ENCODE peak calls at places on chromosome 9, in eight cellular contexts. One of them, this sample, is unnamed.
A peak's percentile ranks its signal among the peaks of the same experiment; 100 is the strongest.

GRCh38 chr9:108186996-108187395 is 668.8 kb downstream of the ACTL7B start:
- DNase-seq in body of pancreas: no peak
- DNase-seq in CD8-positive, alpha-beta T cell: no peak
- DNase-seq in CD4-positive, alpha-beta memory T cell: no peak
- DNase-seq in thyroid gland: peak; percentile 8
- DNase-seq in lung: no peak
- DNase-seq in right lobe of liver: no peak
- DNase-seq in right atrium auricular region: no peak
- DNase-seq in this sample: no peak

GRCh38 chr9:9556865-9557803 is 1055.7 kb downstream of the PTPRD start:
- DNase-seq in CD8-positive, alpha-beta T cell: no peak
- DNase-seq in right lobe of liver: no peak
- DNase-seq in lung: no peak
- DNase-seq in thyroid gland: no peak
- DNase-seq in CD4-positive, alpha-beta memory T cell: no peak
- DNase-seq in right atrium auricular region: no peak
- DNase-seq in body of pancreas: no peak
- DNase-seq in this sample: no peak

GRCh38 chr9:105244996-105245719 is 707 bp downstream of the SLC44A1 start:
- DNase-seq in CD8-positive, alpha-beta T cell: peak; percentile 43
- DNase-seq in body of pancreas: peak; percentile 83
- DNase-seq in CD4-positive, alpha-beta memory T cell: peak; percentile 44
- DNase-seq in lung: peak; percentile 73
- DNase-seq in right lobe of liver: peak; percentile 70
- DNase-seq in right atrium auricular region: no peak
- DNase-seq in thyroid gland: peak; percentile 90
- DNase-seq in this sample: peak; percentile 83

GRCh38 chr9:4936823-4937222 is 48.2 kb upstream of the JAK2 start:
- DNase-seq in body of pancreas: no peak
- DNase-seq in right lobe of liver: no peak
- DNase-seq in thyroid gland: no peak
- DNase-seq in right atrium auricular region: no peak
- DNase-seq in lung: no peak
- DNase-seq in CD4-positive, alpha-beta memory T cell: no peak
- DNase-seq in CD8-positive, alpha-beta T cell: no peak
- DNase-seq in this sample: no peak

GRCh38 chr9:73133921-73134407 is 17.7 kb upstream of the ANXA1 start:
- DNase-seq in lung: no peak
- DNase-seq in body of pancreas: no peak
- DNase-seq in right atrium auricular region: peak; percentile 63
- DNase-seq in CD4-positive, alpha-beta memory T cell: no peak
- DNase-seq in right lobe of liver: no peak
- DNase-seq in CD8-positive, alpha-beta T cell: no peak
- DNase-seq in thyroid gland: no peak
- DNase-seq in this sample: peak; percentile 73

GRCh38 chr9:107674252-107674936 is 184.8 kb upstream of the KLF4 start:
- DNase-seq in thyroid gland: no peak
- DNase-seq in CD4-positive, alpha-beta memory T cell: no peak
- DNase-seq in CD8-positive, alpha-beta T cell: no peak
- DNase-seq in right lobe of liver: no peak
- DNase-seq in right atrium auricular region: no peak
- DNase-seq in body of pancreas: no peak
- DNase-seq in lung: no peak
- DNase-seq in this sample: no peak

GRCh38 chr9:113298924-113299770 is 4.0 kb downstream of the RNF183 start:
- DNase-seq in CD4-positive, alpha-beta memory T cell: no peak
- DNase-seq in right atrium auricular region: no peak
- DNase-seq in thyroid gland: no peak
- DNase-seq in right lobe of liver: no peak
- DNase-seq in body of pancreas: no peak
- DNase-seq in CD8-positive, alpha-beta T cell: no peak
- DNase-seq in lung: no peak
- DNase-seq in this sample: no peak

GRCh38 chr9:16526380-16526779 is 344.1 kb downstream of the BNC2 start:
- DNase-seq in CD8-positive, alpha-beta T cell: no peak
- DNase-seq in thyroid gland: no peak
- DNase-seq in body of pancreas: no peak
- DNase-seq in lung: no peak
- DNase-seq in right atrium auricular region: no peak
- DNase-seq in CD4-positive, alpha-beta memory T cell: no peak
- DNase-seq in right lobe of liver: no peak
- DNase-seq in this sample: no peak

GRCh38 chr9:119761737-119762136 is 392.5 kb upstream of the BRINP1 start:
- DNase-seq in right lobe of liver: no peak
- DNase-seq in thyroid gland: peak; percentile 60
- DNase-seq in right atrium auricular region: no peak
- DNase-seq in CD8-positive, alpha-beta T cell: no peak
- DNase-seq in body of pancreas: no peak
- DNase-seq in lung: no peak
- DNase-seq in CD4-positive, alpha-beta memory T cell: no peak
- DNase-seq in this sample: no peak

GRCh38 chr9:128415222-128415621 is 5.4 kb upstream of the CERCAM start:
- DNase-seq in lung: no peak
- DNase-seq in CD4-positive, alpha-beta memory T cell: no peak
- DNase-seq in right lobe of liver: no peak
- DNase-seq in body of pancreas: no peak
- DNase-seq in CD8-positive, alpha-beta T cell: no peak
- DNase-seq in right atrium auricular region: no peak
- DNase-seq in thyroid gland: no peak
- DNase-seq in this sample: no peak

GRCh38 chr9:14219865-14220655 is 93.9 kb downstream of the NFIB start:
- DNase-seq in CD4-positive, alpha-beta memory T cell: no peak
- DNase-seq in right lobe of liver: no peak
- DNase-seq in right atrium auricular region: no peak
- DNase-seq in body of pancreas: no peak
- DNase-seq in lung: no peak
- DNase-seq in thyroid gland: peak; percentile 19
- DNase-seq in CD8-positive, alpha-beta T cell: no peak
- DNase-seq in this sample: no peak

GRCh38 chr9:6073731-6074130 is 58.3 kb upstream of the RANBP6 start:
- DNase-seq in thyroid gland: no peak
- DNase-seq in right lobe of liver: no peak
- DNase-seq in body of pancreas: no peak
- DNase-seq in CD4-positive, alpha-beta memory T cell: no peak
- DNase-seq in right atrium auricular region: no peak
- DNase-seq in lung: no peak
- DNase-seq in CD8-positive, alpha-beta T cell: no peak
- DNase-seq in this sample: no peak

GRCh38 chr9:93464876-93465275 is 11.5 kb upstream of the FAM120AOS start:
- DNase-seq in CD8-positive, alpha-beta T cell: no peak
- DNase-seq in CD4-positive, alpha-beta memory T cell: no peak
- DNase-seq in lung: no peak
- DNase-seq in thyroid gland: no peak
- DNase-seq in right lobe of liver: no peak
- DNase-seq in right atrium auricular region: no peak
- DNase-seq in body of pancreas: no peak
- DNase-seq in this sample: no peak

GRCh38 chr9:136403538-136403914 is 3.6 kb upstream of the SNAPC4 start:
- DNase-seq in lung: no peak
- DNase-seq in thyroid gland: no peak
- DNase-seq in right atrium auricular region: no peak
- DNase-seq in body of pancreas: no peak
- DNase-seq in right lobe of liver: no peak
- DNase-seq in CD8-positive, alpha-beta T cell: peak; percentile 72
- DNase-seq in CD4-positive, alpha-beta memory T cell: peak; percentile 81
- DNase-seq in this sample: no peak

GRCh38 chr9:124696101-124696500 is 75.0 kb downstream of the NR6A1 start:
- DNase-seq in right atrium auricular region: no peak
- DNase-seq in thyroid gland: no peak
- DNase-seq in body of pancreas: no peak
- DNase-seq in CD8-positive, alpha-beta T cell: no peak
- DNase-seq in CD4-positive, alpha-beta memory T cell: no peak
- DNase-seq in right lobe of liver: no peak
- DNase-seq in lung: no peak
- DNase-seq in this sample: no peak

GRCh38 chr9:69380301-69380700 is 55.3 kb downstream of the ENTREP1 start:
- DNase-seq in thyroid gland: no peak
- DNase-seq in lung: no peak
- DNase-seq in CD8-positive, alpha-beta T cell: no peak
- DNase-seq in right lobe of liver: no peak
- DNase-seq in body of pancreas: no peak
- DNase-seq in CD4-positive, alpha-beta memory T cell: no peak
- DNase-seq in right atrium auricular region: no peak
- DNase-seq in this sample: no peak

GRCh38 chr9:87701931-87702421 is 23.9 kb upstream of the CTSL start:
- DNase-seq in CD8-positive, alpha-beta T cell: no peak
- DNase-seq in body of pancreas: no peak
- DNase-seq in lung: no peak
- DNase-seq in right atrium auricular region: no peak
- DNase-seq in CD4-positive, alpha-beta memory T cell: no peak
- DNase-seq in right lobe of liver: no peak
- DNase-seq in thyroid gland: no peak
- DNase-seq in this sample: no peak

GRCh38 chr9:72524820-72525539 is 3.6 kb downstream of the TMC1 start:
- DNase-seq in lung: no peak
- DNase-seq in CD4-positive, alpha-beta memory T cell: no peak
- DNase-seq in body of pancreas: peak; percentile 60
- DNase-seq in thyroid gland: peak; percentile 23
- DNase-seq in right atrium auricular region: no peak
- DNase-seq in right lobe of liver: no peak
- DNase-seq in CD8-positive, alpha-beta T cell: no peak
- DNase-seq in this sample: peak; percentile 91

GRCh38 chr9:127980056-127980705 is 608 bp downstream of the EEIG1 start:
- DNase-seq in lung: no peak
- DNase-seq in right lobe of liver: peak; percentile 82
- DNase-seq in thyroid gland: peak; percentile 76
- DNase-seq in CD4-positive, alpha-beta memory T cell: peak; percentile 53
- DNase-seq in body of pancreas: peak; percentile 72
- DNase-seq in right atrium auricular region: no peak
- DNase-seq in CD8-positive, alpha-beta T cell: peak; percentile 57
- DNase-seq in this sample: no peak

GRCh38 chr9:88681434-88681833 is 146.5 kb downstream of the NXNL2 start:
- DNase-seq in right lobe of liver: no peak
- DNase-seq in CD8-positive, alpha-beta T cell: no peak
- DNase-seq in CD4-positive, alpha-beta memory T cell: no peak
- DNase-seq in right atrium auricular region: no peak
- DNase-seq in body of pancreas: no peak
- DNase-seq in lung: no peak
- DNase-seq in thyroid gland: no peak
- DNase-seq in this sample: no peak

GRCh38 chr9:101398930-101399640 is 434 bp downstream of the ZNF189 start:
- DNase-seq in body of pancreas: peak; percentile 34
- DNase-seq in lung: no peak
- DNase-seq in CD8-positive, alpha-beta T cell: no peak
- DNase-seq in thyroid gland: peak; percentile 41
- DNase-seq in CD4-positive, alpha-beta memory T cell: no peak
- DNase-seq in right atrium auricular region: no peak
- DNase-seq in right lobe of liver: peak; percentile 57
- DNase-seq in this sample: peak; percentile 57

DNA sequence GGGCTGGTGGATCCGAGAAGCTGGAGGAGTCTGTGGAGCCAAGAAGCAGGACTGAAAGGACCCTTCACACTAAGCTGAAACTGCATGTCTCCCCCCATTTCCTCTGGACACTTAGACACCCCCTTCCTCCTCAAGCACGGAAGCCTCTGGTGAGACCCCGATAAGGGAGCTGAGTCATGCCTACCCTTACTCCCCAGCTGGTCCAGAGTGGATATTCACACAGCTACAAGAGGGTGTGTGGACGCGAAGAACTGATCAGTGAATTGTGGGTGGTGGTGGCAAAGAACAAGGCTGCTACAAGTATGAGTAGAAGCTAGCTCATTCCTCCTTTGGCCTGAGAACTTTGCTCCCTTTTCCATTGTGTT is 4.3 kb downstream of the TLN1 start:
- DNase-seq in CD8-positive, alpha-beta T cell: no peak
- DNase-seq in thyroid gland: no peak
- DNase-seq in right atrium auricular region: no peak
- DNase-seq in right lobe of liver: no peak
- DNase-seq in CD4-positive, alpha-beta memory T cell: no peak
- DNase-seq in body of pancreas: no peak
- DNase-seq in lung: no peak
- DNase-seq in this sample: no peak
- H3K27me3 ChIP-seq in CD8-positive, alpha-beta T cell: no peaks in the 10 kb centered on the region
- H3K27me3 ChIP-seq in thyroid gland: no peaks in the 10 kb centered on the region
- H3K27me3 ChIP-seq in right atrium auricular region: no peaks in the 10 kb centered on the region
- H3K27me3 ChIP-seq in right lobe of liver: no peaks in the 10 kb centered on the region
- H3K27me3 ChIP-seq in CD4-positive, alpha-beta memory T cell: no peaks in the 10 kb centered on the region
- H3K27me3 ChIP-seq in body of pancreas: no peaks in the 10 kb centered on the region
- H3K27me3 ChIP-seq in lung: no peaks in the 10 kb centered on the region
- H3K27me3 ChIP-seq in this sample: no peaks in the 10 kb centered on the region

GRCh38 chr9:109641079-109641659 is 138.8 kb upstream of the PALM2AKAP2 start:
- DNase-seq in body of pancreas: no peak
- DNase-seq in CD8-positive, alpha-beta T cell: no peak
- DNase-seq in thyroid gland: no peak
- DNase-seq in right lobe of liver: no peak
- DNase-seq in right atrium auricular region: no peak
- DNase-seq in CD4-positive, alpha-beta memory T cell: no peak
- DNase-seq in lung: no peak
- DNase-seq in this sample: no peak
- H3K27me3 ChIP-seq in body of pancreas: peaks cover 20% of the 10 kb centered on the region
- H3K27me3 ChIP-seq in CD8-positive, alpha-beta T cell: no peaks in the 10 kb centered on the region
- H3K27me3 ChIP-seq in thyroid gland: no peaks in the 10 kb centered on the region
- H3K27me3 ChIP-seq in right lobe of liver: no peaks in the 10 kb centered on the region
- H3K27me3 ChIP-seq in right atrium auricular region: no peaks in the 10 kb centered on the region
- H3K27me3 ChIP-seq in CD4-positive, alpha-beta memory T cell: no peaks in the 10 kb centered on the region
- H3K27me3 ChIP-seq in lung: peaks cover 12% of the 10 kb centered on the region
- H3K27me3 ChIP-seq in this sample: peaks cover 48% of the 10 kb centered on the region

GRCh38 chr9:133637451-133638055 is 1.4 kb downstream of the DBH start:
- DNase-seq in body of pancreas: no peak
- DNase-seq in CD4-positive, alpha-beta memory T cell: no peak
- DNase-seq in right atrium auricular region: no peak
- DNase-seq in CD8-positive, alpha-beta T cell: no peak
- DNase-seq in right lobe of liver: no peak
- DNase-seq in lung: no peak
- DNase-seq in thyroid gland: no peak
- DNase-seq in this sample: no peak

GRCh38 chr9:133635506-133635902 is 659 bp upstream of the DBH start:
- DNase-seq in right lobe of liver: no peak
- DNase-seq in thyroid gland: no peak
- DNase-seq in lung: no peak
- DNase-seq in right atrium auricular region: no peak
- DNase-seq in body of pancreas: no peak
- DNase-seq in CD8-positive, alpha-beta T cell: no peak
- DNase-seq in CD4-positive, alpha-beta memory T cell: no peak
- DNase-seq in this sample: no peak

GRCh38 chr9:133638076-133638475 is 1.9 kb downstream of the DBH start:
- DNase-seq in CD4-positive, alpha-beta memory T cell: no peak
- DNase-seq in right lobe of liver: no peak
- DNase-seq in body of pancreas: no peak
- DNase-seq in thyroid gland: no peak
- DNase-seq in CD8-positive, alpha-beta T cell: no peak
- DNase-seq in right atrium auricular region: no peak
- DNase-seq in lung: no peak
- DNase-seq in this sample: no peak

GRCh38 chr9:133635903-133636531 is at the start of gene DBH:
- DNase-seq in body of pancreas: no peak
- DNase-seq in thyroid gland: no peak
- DNase-seq in right atrium auricular region: no peak
- DNase-seq in right lobe of liver: no peak
- DNase-seq in CD8-positive, alpha-beta T cell: no peak
- DNase-seq in lung: no peak
- DNase-seq in CD4-positive, alpha-beta memory T cell: no peak
- DNase-seq in this sample: no peak

GRCh38 chr9:133636902-133637301 is 739 bp downstream of the DBH start:
- DNase-seq in body of pancreas: no peak
- DNase-seq in lung: no peak
- DNase-seq in CD4-positive, alpha-beta memory T cell: no peak
- DNase-seq in right lobe of liver: no peak
- DNase-seq in thyroid gland: no peak
- DNase-seq in right atrium auricular region: no peak
- DNase-seq in CD8-positive, alpha-beta T cell: no peak
- DNase-seq in this sample: no peak
- H3K27me3 ChIP-seq in body of pancreas: no peaks in the 10 kb centered on the region
- H3K27me3 ChIP-seq in lung: no peaks in the 10 kb centered on the region
- H3K27me3 ChIP-seq in CD4-positive, alpha-beta memory T cell: no peaks in the 10 kb centered on the region
- H3K27me3 ChIP-seq in right lobe of liver: no peaks in the 10 kb centered on the region
- H3K27me3 ChIP-seq in thyroid gland: no peaks in the 10 kb centered on the region
- H3K27me3 ChIP-seq in right atrium auricular region: no peaks in the 10 kb centered on the region
- H3K27me3 ChIP-seq in CD8-positive, alpha-beta T cell: no peaks in the 10 kb centered on the region
- H3K27me3 ChIP-seq in this sample: peaks cover 39% of the 10 kb centered on the region

GRCh38 chr9:129458663-129459549 is 162.0 kb downstream of the C9orf50 start:
- DNase-seq in body of pancreas: peak; percentile 48
- DNase-seq in thyroid gland: peak; percentile 86
- DNase-seq in right lobe of liver: peak; percentile 54
- DNase-seq in right atrium auricular region: no peak
- DNase-seq in CD4-positive, alpha-beta memory T cell: peak; percentile 20
- DNase-seq in CD8-positive, alpha-beta T cell: peak; percentile 59
- DNase-seq in lung: peak; percentile 36
- DNase-seq in this sample: no peak
- H3K27me3 ChIP-seq in body of pancreas: no peaks in the 10 kb centered on the region
- H3K27me3 ChIP-seq in thyroid gland: no peaks in the 10 kb centered on the region
- H3K27me3 ChIP-seq in right lobe of liver: no peaks in the 10 kb centered on the region
- H3K27me3 ChIP-seq in right atrium auricular region: no peaks in the 10 kb centered on the region
- H3K27me3 ChIP-seq in CD4-positive, alpha-beta memory T cell: no peaks in the 10 kb centered on the region
- H3K27me3 ChIP-seq in CD8-positive, alpha-beta T cell: no peaks in the 10 kb centered on the region
- H3K27me3 ChIP-seq in lung: no peaks in the 10 kb centered on the region
- H3K27me3 ChIP-seq in this sample: no peaks in the 10 kb centered on the region